ENCODE peak calls at places on chromosomes 5 and 9, in four cellular contexts. U is Peyer's patch, B is DND-41, V is A549. Z is an unnamed sample.

GRCh38 chr9:126664893-126665695 is 51.4 kb downstream of the LMX1B start:
- DNase-seq in U (no peak), B (no peak), V (no peak), Z (no peak)

GRCh38 chr5:154758501-154758900 is 3.3 kb downstream of the LARP1 start:
- DNase-seq in U (no peak), B (no peak), V (no peak), Z (no peak)

GRCh38 chr5:121988443-121988842 is 26.7 kb downstream of the SRFBP1 start:
- DNase-seq in U (no peak), B (no peak), V (no peak), Z (no peak)

GRCh38 chr9:71223953-71224538 is 102.6 kb upstream of the TRPM3 start:
- DNase-seq in U (no peak), B (no peak), V (no peak), Z (no peak)

GRCh38 chr5:138717399-138717798 is 35.8 kb upstream of the CTNNA1 start:
- DNase-seq in U (no peak), B (no peak), V (no peak), Z (no peak)

GRCh38 chr5:33631786-33632185 is 191.0 kb downstream of the TARS1 start:
- DNase-seq in U (no peak), B (no peak), V (no peak), Z (peak; percentile 38)

GRCh38 chr9:12739014-12739413 is 35.8 kb upstream of the LURAP1L start:
- DNase-seq in U (no peak), B (no peak), V (no peak), Z (no peak)

GRCh38 chr5:77129386-77129785 is 42.3 kb upstream of the ZBED3 start:
- DNase-seq in U (no peak), B (peak; percentile 33), V (peak; percentile 19), Z (no peak)

GRCh38 chr9:95107001-95107749 is 210.3 kb downstream of the FANCC start:
- DNase-seq in U (peak; percentile 36), B (no peak), V (no peak), Z (no peak)

GRCh38 chr9:5453673-5454072 is 3.3 kb downstream of the CD274 start:
- DNase-seq in U (no peak), B (no peak), V (no peak), Z (no peak)

GRCh38 chr5:2270467-2270866 is 387.7 kb upstream of the IRX4 start:
- DNase-seq in U (no peak), B (no peak), V (no peak), Z (no peak)

GRCh38 chr5:493758-494157 is 30.5 kb downstream of the SLC9A3 start:
- DNase-seq in U (no peak), B (no peak), V (no peak), Z (no peak)

GRCh38 chr9:12935714-12936113 is 160.9 kb downstream of the LURAP1L start:
- DNase-seq in U (no peak), B (no peak), V (no peak), Z (no peak)

GRCh38 chr9:15570769-15571168 is 17.9 kb downstream of the CCDC171 start:
- DNase-seq in U (no peak), B (no peak), V (no peak), Z (no peak)

GRCh38 chr5:146643805-146644204 is 127.8 kb upstream of the GPR151 start:
- DNase-seq in U (no peak), B (no peak), V (no peak), Z (no peak)

GRCh38 chr9:34584970-34585369 is 4.6 kb downstream of the CNTFR start:
- DNase-seq in U (no peak), B (no peak), V (no peak), Z (no peak)

GRCh38 chr5:35742006-35742405 is 114.7 kb upstream of the IL7R start:
- DNase-seq in U (no peak), B (no peak), V (no peak), Z (no peak)

GRCh38 chr9:3508531-3509374 is 17.0 kb downstream of the RFX3 start:
- DNase-seq in U (no peak), B (no peak), V (no peak), Z (no peak)

GRCh38 chr9:72185561-72185960 is 36.3 kb downstream of the GDA start:
- DNase-seq in U (no peak), B (no peak), V (no peak), Z (no peak)

GRCh38 chr5:170573119-170573518 is 69.3 kb downstream of the KCNIP1 start:
- DNase-seq in U (no peak), B (no peak), V (no peak), Z (no peak)

GRCh38 chr9:113901196-113901818 is 25.2 kb downstream of the ZNF618 start:
- DNase-seq in U (no peak), B (no peak), V (no peak), Z (no peak)

GRCh38 chr9:93669116-93669957 is 93.0 kb downstream of the PHF2 start:
- DNase-seq in U (peak; percentile 35), B (peak; percentile 1), V (no peak), Z (no peak)

GRCh38 chr5:15995206-15996052 is 184.2 kb downstream of the MARCHF11 start:
- DNase-seq in U (no peak), B (peak; percentile 41), V (no peak), Z (peak; percentile 59)

GRCh38 chr5:165393839-165394238 is 1888.4 kb downstream of the MAT2B start:
- DNase-seq in U (no peak), B (no peak), V (no peak), Z (no peak)

GRCh38 chr5:67052034-67052433 is 144.6 kb downstream of the CD180 start:
- DNase-seq in U (no peak), B (no peak), V (no peak), Z (no peak)

GRCh38 chr9:130707225-130707976 is 13.8 kb downstream of the EXOSC2 start:
- DNase-seq in U (peak; percentile 63), B (peak; percentile 64), V (peak; percentile 33), Z (peak; percentile 61)

GRCh38 chr5:159318448-159318847 is 11.8 kb downstream of the IL12B start:
- DNase-seq in U (no peak), B (no peak), V (no peak), Z (no peak)

GRCh38 chr5:120806132-120806531 is 342.0 kb downstream of the PRR16 start:
- DNase-seq in U (no peak), B (no peak), V (no peak), Z (no peak)

GRCh38 chr9:85969727-85970126 is 28.8 kb downstream of the NAA35 start:
- DNase-seq in U (no peak), B (no peak), V (no peak), Z (no peak)

GRCh38 chr5:180850434-180851078 is 10.5 kb downstream of the ZFP62 start:
- DNase-seq in U (no peak), B (no peak), V (no peak), Z (no peak)
- H3K9me3 ChIP-seq in U (no peaks in the 10 kb centered on the region), B (peaks cover 24% of the 10 kb centered on the region), V (peaks cover 94% of the 10 kb centered on the region), Z (no peaks in the 10 kb centered on the region)

DNA sequence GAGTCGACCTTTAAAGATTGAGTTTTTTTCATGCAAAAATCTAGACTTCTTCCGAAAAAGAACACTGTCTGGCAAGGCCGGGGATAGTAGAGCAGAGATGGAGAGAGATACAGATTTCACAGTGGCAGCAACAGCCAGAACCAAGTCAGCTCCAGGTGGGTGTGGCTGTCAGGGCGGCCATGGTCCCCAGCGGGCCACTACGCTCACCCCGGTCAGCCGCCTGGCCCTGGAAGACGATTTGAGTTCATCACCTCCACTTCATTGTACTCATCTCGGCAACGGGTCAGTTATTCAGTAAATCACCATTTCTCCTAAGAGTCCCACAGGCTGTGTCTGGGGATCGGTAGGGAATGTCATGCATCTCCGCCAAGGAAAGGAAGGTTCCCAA is 53.0 kb downstream of the ZNF354C start:
- DNase-seq in U (no peak), B (no peak), V (no peak), Z (no peak)
- H3K9me3 ChIP-seq in U (no peaks in the 10 kb centered on the region), B (no peaks in the 10 kb centered on the region), V (peaks cover 18% of the 10 kb centered on the region), Z (no peaks in the 10 kb centered on the region)

DNA sequence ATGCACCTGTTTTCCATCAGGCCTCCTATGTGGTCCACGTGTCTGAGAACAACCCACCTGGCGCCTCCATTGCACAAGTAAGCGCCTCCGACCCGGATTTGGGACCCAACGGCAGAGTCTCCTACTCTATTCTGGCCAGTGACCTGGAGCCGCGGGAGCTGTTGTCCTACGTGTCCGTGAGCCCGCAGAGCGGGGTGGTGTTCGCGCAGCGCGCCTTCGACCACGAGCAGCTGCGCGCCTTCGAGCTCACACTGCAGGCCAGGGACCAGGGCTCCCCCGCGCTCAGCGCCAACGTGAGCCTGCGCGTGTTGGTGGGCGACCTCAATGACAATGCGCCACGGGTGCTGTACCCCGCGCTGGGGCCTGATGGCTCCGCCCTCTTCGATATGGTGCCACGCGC is 1.7 kb downstream of the PCDHGB1 start:
- DNase-seq in U (no peak), B (no peak), V (no peak), Z (no peak)
- H3K9me3 ChIP-seq in U (no peaks in the 10 kb centered on the region), B (no peaks in the 10 kb centered on the region), V (peaks cover 31% of the 10 kb centered on the region), Z (no peaks in the 10 kb centered on the region)

DNA sequence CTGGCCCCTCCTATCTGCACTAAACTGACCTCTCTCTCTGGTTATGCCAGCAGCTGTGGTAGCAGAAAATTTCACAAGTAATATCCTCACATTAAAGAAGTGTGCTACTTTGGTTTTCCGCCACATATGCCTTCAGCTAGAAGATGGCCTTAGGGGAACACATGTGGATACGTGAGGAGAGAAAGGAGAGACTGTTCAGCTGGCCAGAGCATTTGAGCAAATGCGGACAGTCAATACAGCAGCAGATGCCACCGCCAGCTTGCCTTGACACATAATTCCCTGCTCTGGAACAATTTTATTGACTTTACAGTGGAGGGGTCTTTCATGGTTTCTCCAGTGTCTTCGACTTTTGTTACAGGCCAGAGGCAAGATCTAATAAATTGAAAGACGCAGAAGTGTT is 434.6 kb downstream of the TAF11L14 start:
- DNase-seq in U (no peak), B (no peak), V (no peak), Z (no peak)
- H3K9me3 ChIP-seq in U (no peaks in the 10 kb centered on the region), B (no peaks in the 10 kb centered on the region), V (no peaks in the 10 kb centered on the region), Z (no peaks in the 10 kb centered on the region)

GRCh38 chr5:141362719-141363118 is 1.2 kb upstream of the PCDHGA5 start:
- DNase-seq in U (no peak), B (no peak), V (no peak), Z (no peak)
- H3K9me3 ChIP-seq in U (no peaks in the 10 kb centered on the region), B (no peaks in the 10 kb centered on the region), V (peaks cover 66% of the 10 kb centered on the region), Z (no peaks in the 10 kb centered on the region)